ENCODE peak calls at places on chromosomes 16 and 17, in four cellular contexts. R is upper lobe of right lung, T is OCI-LY7, W is BJ. V is an unnamed sample.
A peak's percentile ranks its signal among the peaks of the same experiment; 100 is the strongest.

GRCh38 chr17:80986816-80987480 is 4.7 kb upstream of the CHMP6 start:
- DNase-seq in R (peak; percentile 66), T (no peak), W (no peak), V (no peak)

GRCh38 chr17:43367588-43368242 is 31.1 kb upstream of the ARL4D start:
- DNase-seq in R (no peak), T (peak; percentile 89), W (peak; percentile 51), V (peak; percentile 96)

GRCh38 chr17:5049314-5049819 is 14.1 kb upstream of the SLC52A1 start:
- DNase-seq in R (no peak), T (peak; percentile 78), W (no peak), V (peak; percentile 81)

GRCh38 chr17:59941131-59941530 is 23.4 kb downstream of the RNFT1 start:
- DNase-seq in R (no peak), T (no peak), W (no peak), V (no peak)

GRCh38 chr17:19718041-19718612 is 1.7 kb upstream of the SLC47A2 start:
- DNase-seq in R (peak; percentile 54), T (no peak), W (no peak), V (no peak)

GRCh38 chr16:78483124-78483992 is 383.9 kb downstream of the WWOX start:
- DNase-seq in R (no peak), T (no peak), W (no peak), V (no peak)

GRCh38 chr17:51653902-51654301 is 393.6 kb downstream of the UTP18 start:
- DNase-seq in R (no peak), T (no peak), W (no peak), V (no peak)

GRCh38 chr17:41190328-41190727 is 641 bp downstream of the KRTAP9-1 start:
- DNase-seq in R (no peak), T (no peak), W (no peak), V (no peak)

GRCh38 chr16:35187665-35188225 is 1728.3 kb downstream of the TP53TG3F start:
- DNase-seq in R (no peak), T (no peak), W (no peak), V (no peak)

GRCh38 chr17:2211661-2212327 is 91.8 kb downstream of the SMG6 start:
- DNase-seq in R (no peak), T (no peak), W (no peak), V (no peak)

GRCh38 chr16:71373073-71373472 is 14.6 kb downstream of the CALB2 start:
- DNase-seq in R (no peak), T (no peak), W (no peak), V (no peak)

GRCh38 chr17:15265131-15265530 is at the start of gene PMP22:
- DNase-seq in R (no peak), T (no peak), W (no peak), V (no peak)

DNA sequence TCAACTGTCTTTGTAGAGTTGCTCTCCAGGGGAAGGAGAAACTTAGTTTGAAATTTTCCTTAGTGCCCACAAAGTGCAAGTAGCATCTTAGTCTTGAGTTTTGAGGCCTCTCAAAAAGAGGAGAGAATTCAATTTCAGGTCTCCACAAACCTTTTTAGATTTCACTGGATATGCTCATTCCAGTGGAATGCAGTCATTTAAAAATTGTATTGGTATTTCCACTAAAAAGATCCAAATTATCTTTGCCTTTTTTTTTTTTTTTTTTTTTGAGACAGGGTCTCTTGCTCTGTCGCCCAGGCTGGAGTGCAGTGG is 6.9 kb upstream of the FOXJ1 start:
- DNase-seq in R (no peak), T (no peak), W (no peak), V (no peak)
- TF ChIP-seq CTCF in R (no peak), T (no peak), W (no peak), V (no peak)

DNA sequence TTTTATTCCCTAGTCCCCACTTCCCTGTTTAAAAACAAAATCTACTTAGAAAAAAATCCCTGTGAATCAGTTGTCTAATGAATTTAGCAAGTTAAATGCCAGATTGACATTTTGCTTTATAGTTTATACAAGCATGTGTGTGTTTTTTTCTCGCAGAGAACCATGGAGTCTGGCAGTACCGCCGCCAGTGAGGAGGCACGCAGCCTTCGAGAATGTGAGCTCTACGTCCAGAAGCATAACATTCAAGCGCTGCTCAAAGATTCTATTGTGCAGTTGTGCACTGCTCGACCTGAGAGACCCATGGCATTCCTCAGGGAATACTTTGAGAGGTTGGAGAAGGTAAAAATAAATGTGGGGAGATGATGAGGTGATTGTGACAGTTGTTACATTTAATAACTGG is 3.0 kb downstream of the PRKAR1A start:
- DNase-seq in R (no peak), T (no peak), W (no peak), V (no peak)
- H3K4me3 ChIP-seq in R (peak overlapping the region; percentile 86), T (peak overlapping the region; percentile 90), W (no peak overlapping the region), V (no peak overlapping the region)

GRCh38 chr17:37358830-37359681 is 16.7 kb upstream of the C17orf78 start:
- DNase-seq in R (peak; percentile 98), T (peak; percentile 96), W (peak; percentile 59), V (peak; percentile 98)
- TF ChIP-seq CTCF in R (peak; percentile 34), T (peak; percentile 42), W (peak; percentile 12), V (peak; percentile 24)

DNA sequence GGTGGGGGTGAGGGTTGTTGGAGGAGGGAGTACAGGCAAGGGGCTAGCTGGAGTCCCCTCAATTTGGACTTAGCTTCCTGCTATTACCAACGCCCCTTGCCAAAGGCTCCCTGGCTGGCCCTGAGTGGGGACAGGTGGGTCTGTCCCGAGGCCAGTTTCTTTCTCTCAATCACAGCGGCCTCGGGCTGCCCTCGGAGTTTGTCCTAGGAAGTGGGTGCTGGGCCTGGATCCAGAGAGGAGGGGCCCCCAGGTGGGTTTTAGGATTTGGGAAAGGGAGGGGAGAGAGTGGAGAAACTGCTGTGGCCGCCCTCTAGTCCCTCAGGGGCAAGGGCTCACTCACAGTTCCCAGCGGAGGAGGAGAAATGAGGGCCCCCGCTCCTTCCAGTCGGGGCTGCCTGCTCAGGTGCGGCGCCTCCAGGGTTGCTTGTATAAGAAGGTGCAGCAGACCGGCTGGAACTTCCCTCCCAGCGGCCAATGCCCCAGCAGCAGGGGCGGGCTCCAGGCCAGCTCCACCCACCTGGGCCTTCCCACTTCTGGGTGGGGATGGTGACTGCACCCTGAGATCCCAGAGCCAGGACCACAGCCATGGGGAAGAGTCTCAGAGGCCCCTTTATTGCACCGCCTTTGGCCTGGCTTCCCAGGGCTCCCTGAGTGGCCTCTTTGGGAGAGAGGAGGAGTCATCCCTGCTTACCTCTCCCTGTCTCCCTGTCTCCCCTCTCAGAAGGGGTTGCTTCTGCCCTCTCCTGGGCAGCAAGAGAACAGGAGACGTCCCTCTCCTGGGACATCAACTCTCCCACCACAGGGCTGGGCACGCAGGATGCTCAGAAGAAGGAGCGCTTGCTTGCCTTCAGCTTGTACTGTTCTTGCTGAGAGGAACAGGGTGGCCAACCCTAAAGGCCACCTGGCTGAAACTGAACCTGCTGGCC is 112.0 kb upstream of the SMURF2 start:
- DNase-seq in R (peak; percentile 92), T (peak; percentile 70), W (no peak), V (peak; percentile 69)
- H3K4me3 ChIP-seq in R (peak overlapping the region; percentile 26), T (peak overlapping the region; percentile 60), W (no peak overlapping the region), V (peak overlapping the region; percentile 40)

V was measured in GM12865.